ENCODE peak calls at places on chromosomes 12 and 14, in five cellular contexts. Y is activated T-cell treated with anti-CD3 and anti-CD28 coated beads, Interleukin-2, amount 50 U/mL, for 1 hour; B is NCI-H187 treated with DMSO at 0.1 percent for 48 hours; F is activated naive CD4-positive, alpha-beta T cell treated with Interleukin-2 at 50 U/mL for 16 hours; J is colonic mucosa. N is an unnamed sample.

GRCh38 chr12:81811778-81812125 is 52.6 kb upstream of the PPFIA2 start:
- DNase-seq in B (no peak), Y (no peak), F (no peak), J (no peak), N (no peak)

GRCh38 chr14:55389330-55389729 is 22.3 kb downstream of the ATG14 start:
- DNase-seq in F (no peak), J (no peak), Y (no peak), B (no peak), N (no peak)

GRCh38 chr12:89783321-89784060 is 74.9 kb upstream of the ATP2B1 start:
- DNase-seq in Y (no peak), B (no peak), F (no peak), J (peak), N (no peak)

GRCh38 chr12:39435531-39435930 is 7.4 kb downstream of the KIF21A start:
- DNase-seq in Y (no peak), F (no peak), J (no peak), B (no peak), N (no peak)

GRCh38 chr12:114783176-114783575 is 99.2 kb upstream of the TBX3 start:
- DNase-seq in B (no peak), J (no peak), Y (no peak), F (no peak), N (no peak)

GRCh38 chr12:81257952-81258551 is 180.2 kb downstream of the ACSS3 start:
- DNase-seq in F (no peak), J (no peak), Y (no peak), B (no peak), N (no peak)

GRCh38 chr14:40417777-40418401 is 985.7 kb upstream of the FBXO33 start:
- DNase-seq in J (no peak), B (peak), F (no peak), Y (no peak), N (no peak)

GRCh38 chr12:43675048-43675904 is 83.3 kb downstream of the PUS7L start:
- DNase-seq in J (no peak), F (no peak), B (no peak), Y (no peak), N (no peak)

GRCh38 chr12:116015525-116015924 is 262.0 kb downstream of the MED13L start:
- DNase-seq in B (no peak), J (no peak), F (no peak), Y (no peak), N (no peak)

GRCh38 chr14:94203473-94204210 is 29.5 kb downstream of the PPP4R4 start:
- DNase-seq in Y (no peak), B (no peak), F (no peak), J (no peak), N (no peak)

GRCh38 chr14:85519661-85520305 is 10.2 kb upstream of the FLRT2 start:
- DNase-seq in Y (no peak), J (no peak), F (no peak), B (no peak), N (no peak)

GRCh38 chr12:69026341-69026740 is 93.4 kb upstream of the CPM start:
- DNase-seq in B (no peak), Y (no peak), J (no peak), F (no peak), N (no peak)

GRCh38 chr14:36055681-36056225 is 120.8 kb downstream of the PTCSC3 start:
- DNase-seq in B (no peak), J (no peak), Y (no peak), F (no peak), N (no peak)

GRCh38 chr12:49059385-49060232 is 985 bp downstream of the KMT2D start:
- DNase-seq in B (no peak), J (peak), F (peak), Y (no peak), N (no peak)

GRCh38 chr12:105204916-105205315 is 31.1 kb downstream of the APPL2 start:
- DNase-seq in Y (no peak), F (peak), J (no peak), B (no peak), N (no peak)

GRCh38 chr14:58805605-58806358 is 168.0 kb downstream of the DACT1 start:
- DNase-seq in B (peak), F (no peak), Y (no peak), J (peak), N (no peak)

GRCh38 chr12:46627686-46628085 is 198.1 kb downstream of the SLC38A4 start:
- DNase-seq in F (no peak), Y (no peak), B (no peak), J (no peak), N (no peak)

GRCh38 chr12:112096070-112096469 is 12.5 kb downstream of the NAA25 start:
- DNase-seq in J (no peak), B (no peak), Y (no peak), F (no peak), N (no peak)

GRCh38 chr12:51238037-51238509 is 553 bp upstream of the DAZAP2 start:
- DNase-seq in B (no peak), J (no peak), Y (no peak), F (no peak), N (peak)

GRCh38 chr14:73861060-73861459 is 9.4 kb downstream of the PTGR2 start:
- DNase-seq in Y (no peak), F (no peak), B (no peak), J (no peak), N (no peak)

GRCh38 chr14:61500046-61500445 is 178.7 kb downstream of the PRKCH start:
- DNase-seq in Y (no peak), J (no peak), F (no peak), B (no peak), N (no peak)

GRCh38 chr12:70252832-70253231 is 9.6 kb downstream of the CNOT2 start:
- DNase-seq in Y (no peak), B (no peak), J (no peak), F (no peak), N (no peak)

GRCh38 chr14:68552597-68552996 is 240.3 kb downstream of the ZFP36L1 start:
- DNase-seq in F (no peak), Y (no peak), J (no peak), B (no peak), N (peak)

GRCh38 chr12:47835831-47836155 is 16.1 kb upstream of the HDAC7 start:
- DNase-seq in Y (no peak), B (no peak), F (no peak), J (no peak), N (no peak)

GRCh38 chr12:29782821-29783772 is 645 bp downstream of the TMTC1 start:
- DNase-seq in J (peak), F (no peak), B (no peak), Y (no peak), N (peak)

GRCh38 chr14:104132981-104133380 is 5.4 kb upstream of the KIF26A start:
- DNase-seq in B (no peak), J (no peak), Y (no peak), F (no peak), N (no peak)

GRCh38 chr12:45655186-45655585 is 74.3 kb upstream of the ARID2 start:
- DNase-seq in J (no peak), B (no peak), F (peak), Y (peak), N (no peak)

GRCh38 chr14:49882826-49883694 is 9.8 kb upstream of the ARF6 start:
- DNase-seq in F (no peak), B (no peak), Y (no peak), J (peak), N (no peak)

GRCh38 chr14:103854822-103855733 is 7.7 kb upstream of the PPP1R13B start:
- DNase-seq in F (no peak), Y (no peak), B (peak), J (no peak), N (no peak)

GRCh38 chr12:95951515-95951914 is 8.4 kb downstream of the AMDHD1 start:
- DNase-seq in J (no peak), B (no peak), Y (no peak), F (no peak), N (no peak)

GRCh38 chr14:63857467-63858030 is 4.7 kb downstream of the SYNE2 start:
- DNase-seq in Y (no peak), B (no peak), J (no peak), F (peak), N (no peak)

GRCh38 chr14:79011091-79011919 is 841.1 kb downstream of the NRXN3 start:
- DNase-seq in Y (no peak), F (no peak), J (peak), B (no peak), N (no peak)

GRCh38 chr12:47397664-47398281 is 308.1 kb downstream of the RPAP3 start:
- DNase-seq in B (no peak), Y (peak), J (no peak), F (peak), N (no peak)

GRCh38 chr12:128802756-128803155 is 21.0 kb downstream of the SLC15A4 start:
- DNase-seq in F (no peak), B (no peak), Y (no peak), J (no peak), N (no peak)